ENCODE peak calls at places on chromosomes 12 and 14, in five cellular contexts. One of them, this sample, is unnamed.

GRCh38 chr14:89399594-89400068 is 17.4 kb downstream of the FOXN3 start:
- DNase-seq in H1: no peak
- DNase-seq in K562: no peak
- DNase-seq in HepG2: peak
- DNase-seq in GM12891: no peak
- DNase-seq in this sample: no peak

GRCh38 chr14:104266643-104267575 is 128.5 kb downstream of the KIF26A start:
- DNase-seq in H1: no peak
- DNase-seq in K562: no peak
- DNase-seq in HepG2: no peak
- DNase-seq in GM12891: no peak
- DNase-seq in this sample: no peak

GRCh38 chr12:97456792-97457191 is 5.8 kb upstream of the RMST start:
- DNase-seq in H1: no peak
- DNase-seq in K562: no peak
- DNase-seq in HepG2: no peak
- DNase-seq in GM12891: no peak
- DNase-seq in this sample: no peak

GRCh38 chr14:105419305-105420091 is at the start of gene MTA1:
- DNase-seq in H1: no peak
- DNase-seq in K562: peak
- DNase-seq in HepG2: peak
- DNase-seq in GM12891: peak
- DNase-seq in this sample: peak

GRCh38 chr12:24814379-24815086 is 134.4 kb downstream of the BCAT1 start:
- DNase-seq in H1: no peak
- DNase-seq in K562: no peak
- DNase-seq in HepG2: no peak
- DNase-seq in GM12891: no peak
- DNase-seq in this sample: no peak

GRCh38 chr12:29847246-29847645 is 63.5 kb upstream of the TMTC1 start:
- DNase-seq in H1: no peak
- DNase-seq in K562: no peak
- DNase-seq in HepG2: no peak
- DNase-seq in GM12891: no peak
- DNase-seq in this sample: no peak

GRCh38 chr12:114395755-114396152 is 10.2 kb downstream of the TBX5 start:
- DNase-seq in H1: no peak
- DNase-seq in K562: no peak
- DNase-seq in HepG2: no peak
- DNase-seq in GM12891: no peak
- DNase-seq in this sample: no peak

GRCh38 chr12:10716704-10717315 is 6.3 kb downstream of the YBX3 start:
- DNase-seq in H1: no peak
- DNase-seq in K562: no peak
- DNase-seq in HepG2: no peak
- DNase-seq in GM12891: no peak
- DNase-seq in this sample: no peak

GRCh38 chr12:110312581-110313360 is 31.7 kb downstream of the ATP2A2 start:
- DNase-seq in H1: no peak
- DNase-seq in K562: no peak
- DNase-seq in HepG2: no peak
- DNase-seq in GM12891: no peak
- DNase-seq in this sample: no peak

GRCh38 chr12:31326689-31327659 is 1.0 kb upstream of the SINHCAF start:
- DNase-seq in H1: no peak
- DNase-seq in K562: no peak
- DNase-seq in HepG2: no peak
- DNase-seq in GM12891: no peak
- DNase-seq in this sample: no peak

GRCh38 chr12:31325877-31326631 is at the start of gene SINHCAF:
- DNase-seq in H1: peak
- DNase-seq in K562: peak
- DNase-seq in HepG2: peak
- DNase-seq in GM12891: peak
- DNase-seq in this sample: peak

GRCh38 chr12:31325524-31325875 is 450 bp downstream of the SINHCAF start:
- DNase-seq in H1: no peak
- DNase-seq in K562: peak
- DNase-seq in HepG2: no peak
- DNase-seq in GM12891: peak
- DNase-seq in this sample: peak

GRCh38 chr12:31331242-31331641 is 5.3 kb upstream of the SINHCAF start:
- DNase-seq in H1: no peak
- DNase-seq in K562: no peak
- DNase-seq in HepG2: no peak
- DNase-seq in GM12891: no peak
- DNase-seq in this sample: no peak
- TF ChIP-seq POLR2A in H1: no peak
- TF ChIP-seq POLR2A in K562: no peak
- TF ChIP-seq POLR2A in HepG2: no peak
- TF ChIP-seq POLR2A in GM12891: no peak
- TF ChIP-seq POLR2A in this sample: no peak

GRCh38 chr14:60681271-60681670 is 32.0 kb upstream of the SIX1 start:
- DNase-seq in H1: no peak
- DNase-seq in K562: no peak
- DNase-seq in HepG2: no peak
- DNase-seq in GM12891: no peak
- DNase-seq in this sample: no peak

GRCh38 chr14:60679566-60680258 is 30.4 kb upstream of the SIX1 start:
- DNase-seq in H1: no peak
- DNase-seq in K562: no peak
- DNase-seq in HepG2: no peak
- DNase-seq in GM12891: no peak
- DNase-seq in this sample: no peak

GRCh38 chr14:60686865-60687264 is 37.3 kb downstream of the SIX4 start:
- DNase-seq in H1: no peak
- DNase-seq in K562: no peak
- DNase-seq in HepG2: peak
- DNase-seq in GM12891: no peak
- DNase-seq in this sample: no peak

GRCh38 chr14:60680511-60680910 is 31.2 kb upstream of the SIX1 start:
- DNase-seq in H1: no peak
- DNase-seq in K562: no peak
- DNase-seq in HepG2: no peak
- DNase-seq in GM12891: no peak
- DNase-seq in this sample: no peak

GRCh38 chr14:60684203-60684602 is 34.9 kb upstream of the SIX1 start:
- DNase-seq in H1: no peak
- DNase-seq in K562: no peak
- DNase-seq in HepG2: peak
- DNase-seq in GM12891: no peak
- DNase-seq in this sample: no peak
- TF ChIP-seq TAF1 in H1: no peak
- TF ChIP-seq TAF1 in K562: no peak
- TF ChIP-seq TAF1 in HepG2: no peak
- TF ChIP-seq TAF1 in GM12891: no peak
- TF ChIP-seq TAF1 in this sample: no peak

GRCh38 chr12:22360772-22361171 is 26.3 kb upstream of the ST8SIA1 start:
- DNase-seq in H1: no peak
- DNase-seq in K562: no peak
- DNase-seq in HepG2: no peak
- DNase-seq in GM12891: no peak
- DNase-seq in this sample: no peak
- TF ChIP-seq POLR2A in H1: no peak
- TF ChIP-seq POLR2A in K562: no peak
- TF ChIP-seq POLR2A in HepG2: no peak
- TF ChIP-seq POLR2A in GM12891: no peak
- TF ChIP-seq POLR2A in this sample: no peak

DNA sequence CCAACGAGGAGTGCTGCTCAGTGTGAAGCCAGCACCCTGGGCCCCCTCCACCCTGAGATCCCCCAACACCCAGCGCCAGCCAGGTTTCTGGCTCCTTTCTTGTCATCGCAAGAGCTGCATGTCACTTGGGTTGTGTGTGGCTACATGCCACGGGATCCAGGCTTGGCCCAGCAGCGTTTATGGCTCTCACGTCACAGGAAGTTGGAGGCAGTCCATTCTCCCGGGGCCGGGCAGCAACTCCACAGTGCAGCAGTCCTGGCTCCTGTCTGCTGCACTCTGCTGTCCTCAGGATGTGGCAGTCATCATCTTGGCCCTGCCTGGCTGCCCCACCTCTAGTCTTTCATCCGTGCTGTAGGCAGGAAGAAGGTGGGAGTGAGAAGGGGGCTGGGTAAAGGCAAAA is 78.3 kb downstream of the AACS start:
- DNase-seq in H1: no peak
- DNase-seq in K562: no peak
- DNase-seq in HepG2: no peak
- DNase-seq in GM12891: no peak
- DNase-seq in this sample: no peak
- TF ChIP-seq TAF1 in H1: no peak
- TF ChIP-seq TAF1 in K562: no peak
- TF ChIP-seq TAF1 in HepG2: no peak
- TF ChIP-seq TAF1 in GM12891: no peak
- TF ChIP-seq TAF1 in this sample: no peak

GRCh38 chr14:55107766-55108554 is 21.1 kb upstream of the LGALS3 start:
- DNase-seq in H1: no peak
- DNase-seq in K562: peak
- DNase-seq in HepG2: peak
- DNase-seq in GM12891: peak
- DNase-seq in this sample: no peak
- TF ChIP-seq POLR2A in H1: no peak
- TF ChIP-seq POLR2A in K562: peak
- TF ChIP-seq POLR2A in HepG2: peak
- TF ChIP-seq POLR2A in GM12891: no peak
- TF ChIP-seq POLR2A in this sample: no peak

DNA sequence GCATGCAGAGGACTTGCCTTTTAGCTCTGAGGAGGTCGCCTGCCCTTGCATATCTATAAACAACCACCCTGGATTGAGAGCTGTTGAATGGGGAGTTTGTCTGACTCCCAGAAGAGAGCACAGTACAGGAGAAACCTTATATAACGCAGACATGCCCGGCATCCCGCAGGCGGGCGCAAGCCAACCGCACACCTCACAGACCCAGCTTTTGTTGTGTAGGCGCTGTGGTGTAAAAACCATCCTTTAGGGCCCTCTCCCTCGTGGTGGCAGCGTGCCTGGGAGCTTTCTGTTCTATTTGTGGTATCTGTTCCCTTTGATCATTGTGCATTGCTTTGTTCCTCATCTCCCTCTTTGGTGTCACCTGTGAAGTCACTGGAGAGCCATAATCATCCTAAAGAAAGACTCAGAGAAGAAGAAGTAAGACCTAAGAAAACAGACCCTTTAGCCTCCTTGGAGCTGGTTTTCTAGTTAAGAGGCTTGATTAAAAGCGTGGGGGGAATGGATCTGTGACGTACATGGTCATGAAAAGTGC is 77.7 kb downstream of the ETV6 start:
- DNase-seq in H1: no peak
- DNase-seq in K562: no peak
- DNase-seq in HepG2: peak
- DNase-seq in GM12891: no peak
- DNase-seq in this sample: no peak
- TF ChIP-seq TAF1 in H1: no peak
- TF ChIP-seq TAF1 in K562: no peak
- TF ChIP-seq TAF1 in HepG2: no peak
- TF ChIP-seq TAF1 in GM12891: peak
- TF ChIP-seq TAF1 in this sample: no peak

GRCh38 chr12:57844725-57845477 is 1.6 kb downstream of the CTDSP2 start:
- DNase-seq in H1: no peak
- DNase-seq in K562: peak
- DNase-seq in HepG2: peak
- DNase-seq in GM12891: peak
- DNase-seq in this sample: peak
- TF ChIP-seq POLR2A in H1: peak
- TF ChIP-seq POLR2A in K562: no peak
- TF ChIP-seq POLR2A in HepG2: no peak
- TF ChIP-seq POLR2A in GM12891: peak
- TF ChIP-seq POLR2A in this sample: no peak

DNA sequence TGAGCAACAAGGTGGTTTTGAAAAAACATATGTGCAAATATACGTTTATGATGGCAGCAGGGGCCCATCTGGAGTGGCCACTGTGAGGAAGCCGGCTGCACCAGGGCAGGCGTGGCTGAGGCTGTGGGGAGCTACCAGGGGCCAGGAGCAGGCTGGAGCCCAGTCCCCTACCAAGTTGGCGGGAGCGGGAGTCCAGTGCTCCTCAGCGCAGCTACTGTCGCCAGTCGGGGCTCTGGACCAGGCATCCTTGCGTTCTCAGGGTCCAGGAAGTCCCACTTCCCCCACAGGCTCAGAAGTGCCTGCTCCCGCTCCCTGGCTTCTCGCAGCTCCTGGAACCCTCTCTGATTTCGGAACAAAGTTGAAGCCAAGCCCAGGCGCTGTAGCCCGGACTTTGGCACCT is 1377.5 kb upstream of the FLRT2 start:
- DNase-seq in H1: no peak
- DNase-seq in K562: no peak
- DNase-seq in HepG2: no peak
- DNase-seq in GM12891: no peak
- DNase-seq in this sample: no peak
- TF ChIP-seq TAF1 in H1: no peak
- TF ChIP-seq TAF1 in K562: no peak
- TF ChIP-seq TAF1 in HepG2: no peak
- TF ChIP-seq TAF1 in GM12891: no peak
- TF ChIP-seq TAF1 in this sample: no peak

This sample was measured in GM12892.